ENCODE peak calls at places on chromosomes 5 and 9, in seven cellular contexts. One of them, this sample, is unnamed.

GRCh38 chr9:134800791-134801339 is 79.7 kb upstream of the FCN2 start:
- DNase-seq in upper lobe of right lung: no peak
- DNase-seq in right atrium auricular region: peak
- DNase-seq in psoas muscle: no peak
- DNase-seq in fibroblast of lung: no peak
- DNase-seq in right cardiac atrium: peak
- DNase-seq in HepG2: no peak
- DNase-seq in this sample: no peak

GRCh38 chr5:74483001-74483400 is 157.5 kb downstream of the ENC1 start:
- DNase-seq in HepG2: no peak
- DNase-seq in psoas muscle: no peak
- DNase-seq in right atrium auricular region: no peak
- DNase-seq in upper lobe of right lung: no peak
- DNase-seq in fibroblast of lung: no peak
- DNase-seq in right cardiac atrium: no peak
- DNase-seq in this sample: no peak

GRCh38 chr9:82797539-82797938 is 265.4 kb downstream of the RASEF start:
- DNase-seq in right cardiac atrium: peak
- DNase-seq in right atrium auricular region: peak
- DNase-seq in psoas muscle: no peak
- DNase-seq in HepG2: no peak
- DNase-seq in upper lobe of right lung: no peak
- DNase-seq in fibroblast of lung: no peak
- DNase-seq in this sample: no peak

GRCh38 chr9:74407166-74407565 is 90.0 kb upstream of the RORB start:
- DNase-seq in fibroblast of lung: no peak
- DNase-seq in upper lobe of right lung: no peak
- DNase-seq in right atrium auricular region: no peak
- DNase-seq in HepG2: no peak
- DNase-seq in psoas muscle: no peak
- DNase-seq in right cardiac atrium: no peak
- DNase-seq in this sample: no peak

GRCh38 chr5:77292026-77292757 is 81.7 kb downstream of the PDE8B start:
- DNase-seq in HepG2: no peak
- DNase-seq in right atrium auricular region: no peak
- DNase-seq in fibroblast of lung: peak
- DNase-seq in right cardiac atrium: no peak
- DNase-seq in upper lobe of right lung: no peak
- DNase-seq in psoas muscle: no peak
- DNase-seq in this sample: no peak

GRCh38 chr5:136686192-136686872 is 321.0 kb upstream of the TRPC7 start:
- DNase-seq in right atrium auricular region: no peak
- DNase-seq in right cardiac atrium: no peak
- DNase-seq in fibroblast of lung: peak
- DNase-seq in upper lobe of right lung: no peak
- DNase-seq in psoas muscle: no peak
- DNase-seq in HepG2: peak
- DNase-seq in this sample: no peak

GRCh38 chr9:122219856-122220672 is 8.7 kb downstream of the LHX6 start:
- DNase-seq in fibroblast of lung: no peak
- DNase-seq in HepG2: no peak
- DNase-seq in psoas muscle: no peak
- DNase-seq in right atrium auricular region: no peak
- DNase-seq in upper lobe of right lung: no peak
- DNase-seq in right cardiac atrium: no peak
- DNase-seq in this sample: no peak

GRCh38 chr5:75753182-75753581 is 35.9 kb upstream of the POC5 start:
- DNase-seq in fibroblast of lung: no peak
- DNase-seq in right atrium auricular region: no peak
- DNase-seq in HepG2: no peak
- DNase-seq in right cardiac atrium: no peak
- DNase-seq in upper lobe of right lung: no peak
- DNase-seq in psoas muscle: no peak
- DNase-seq in this sample: no peak

GRCh38 chr5:74546796-74547195 is 93.7 kb downstream of the ENC1 start:
- DNase-seq in fibroblast of lung: peak
- DNase-seq in upper lobe of right lung: no peak
- DNase-seq in right atrium auricular region: no peak
- DNase-seq in HepG2: no peak
- DNase-seq in right cardiac atrium: no peak
- DNase-seq in psoas muscle: no peak
- DNase-seq in this sample: no peak

GRCh38 chr5:34977934-34978616 is 48.7 kb downstream of the DNAJC21 start:
- DNase-seq in fibroblast of lung: no peak
- DNase-seq in upper lobe of right lung: no peak
- DNase-seq in psoas muscle: no peak
- DNase-seq in HepG2: no peak
- DNase-seq in right cardiac atrium: no peak
- DNase-seq in right atrium auricular region: no peak
- DNase-seq in this sample: no peak

GRCh38 chr5:168706655-168707069 is 127.5 kb upstream of the PANK3 start:
- DNase-seq in HepG2: peak
- DNase-seq in right cardiac atrium: no peak
- DNase-seq in upper lobe of right lung: no peak
- DNase-seq in psoas muscle: no peak
- DNase-seq in right atrium auricular region: no peak
- DNase-seq in fibroblast of lung: peak
- DNase-seq in this sample: peak

GRCh38 chr5:132264546-132265335 is 7.2 kb downstream of the PDLIM4 start:
- DNase-seq in right atrium auricular region: peak
- DNase-seq in right cardiac atrium: no peak
- DNase-seq in HepG2: no peak
- DNase-seq in upper lobe of right lung: no peak
- DNase-seq in psoas muscle: no peak
- DNase-seq in fibroblast of lung: no peak
- DNase-seq in this sample: no peak

GRCh38 chr5:38938424-38938823 is 92.6 kb downstream of the OSMR start:
- DNase-seq in upper lobe of right lung: no peak
- DNase-seq in right cardiac atrium: no peak
- DNase-seq in psoas muscle: no peak
- DNase-seq in HepG2: no peak
- DNase-seq in fibroblast of lung: peak
- DNase-seq in right atrium auricular region: no peak
- DNase-seq in this sample: no peak

GRCh38 chr5:143583385-143583784 is 179.9 kb upstream of the NR3C1 start:
- DNase-seq in right cardiac atrium: no peak
- DNase-seq in fibroblast of lung: no peak
- DNase-seq in right atrium auricular region: no peak
- DNase-seq in psoas muscle: no peak
- DNase-seq in HepG2: no peak
- DNase-seq in upper lobe of right lung: no peak
- DNase-seq in this sample: no peak

GRCh38 chr9:33354651-33355211 is 47.6 kb downstream of the AQP7 start:
- DNase-seq in right atrium auricular region: no peak
- DNase-seq in right cardiac atrium: no peak
- DNase-seq in psoas muscle: no peak
- DNase-seq in fibroblast of lung: peak
- DNase-seq in HepG2: no peak
- DNase-seq in upper lobe of right lung: no peak
- DNase-seq in this sample: no peak

GRCh38 chr5:36300927-36301540 is 668 bp downstream of the RANBP3L start:
- DNase-seq in HepG2: no peak
- DNase-seq in fibroblast of lung: peak
- DNase-seq in psoas muscle: no peak
- DNase-seq in right cardiac atrium: no peak
- DNase-seq in right atrium auricular region: no peak
- DNase-seq in upper lobe of right lung: no peak
- DNase-seq in this sample: no peak

GRCh38 chr5:67493676-67494075 is 297.1 kb upstream of the CD180 start:
- DNase-seq in right cardiac atrium: peak
- DNase-seq in HepG2: peak
- DNase-seq in fibroblast of lung: peak
- DNase-seq in psoas muscle: peak
- DNase-seq in right atrium auricular region: no peak
- DNase-seq in upper lobe of right lung: no peak
- DNase-seq in this sample: peak

GRCh38 chr5:145408048-145408341 is 427.1 kb downstream of the PRELID2 start:
- DNase-seq in right atrium auricular region: no peak
- DNase-seq in upper lobe of right lung: no peak
- DNase-seq in fibroblast of lung: no peak
- DNase-seq in psoas muscle: no peak
- DNase-seq in HepG2: no peak
- DNase-seq in right cardiac atrium: no peak
- DNase-seq in this sample: no peak

GRCh38 chr9:99822596-99823391 is 1.1 kb downstream of the NR4A3 start:
- DNase-seq in right cardiac atrium: peak
- DNase-seq in psoas muscle: peak
- DNase-seq in right atrium auricular region: no peak
- DNase-seq in fibroblast of lung: peak
- DNase-seq in upper lobe of right lung: peak
- DNase-seq in HepG2: peak
- DNase-seq in this sample: peak

DNA sequence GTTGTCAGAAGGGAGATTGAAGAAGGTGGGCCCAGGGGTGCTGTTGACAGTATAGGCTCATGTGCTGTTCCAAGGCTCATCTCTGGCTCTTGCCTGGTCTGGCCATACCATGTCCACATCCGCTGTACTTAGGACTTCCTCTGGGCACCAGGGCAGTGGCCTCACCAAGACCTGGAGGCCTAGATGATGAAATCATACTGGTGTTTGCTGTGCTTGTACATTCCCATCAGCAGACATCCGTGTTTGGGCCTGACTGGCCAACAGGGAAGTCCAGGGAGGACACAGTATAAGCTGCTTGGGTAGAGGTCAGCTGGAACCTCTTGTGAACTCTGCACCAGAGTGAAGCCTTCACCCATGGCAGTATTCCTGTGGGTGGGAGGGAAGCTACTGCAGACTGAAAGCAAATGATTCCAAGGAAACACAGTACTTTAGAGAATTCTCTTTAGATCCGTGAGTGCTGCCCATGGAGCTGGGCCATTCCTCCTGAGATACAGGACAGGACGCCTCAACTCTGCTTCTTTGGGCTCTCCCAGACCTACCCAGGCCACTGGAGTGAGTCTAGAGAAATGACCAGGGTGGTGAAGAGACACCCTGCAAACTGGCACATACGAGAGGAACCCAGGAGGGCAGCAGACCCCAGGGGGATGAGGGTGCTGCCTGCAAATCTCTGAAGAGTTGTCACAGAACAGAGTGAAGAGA is 22.5 kb downstream of the POLR1E start:
- DNase-seq in right atrium auricular region: no peak
- DNase-seq in fibroblast of lung: no peak
- DNase-seq in upper lobe of right lung: peak
- DNase-seq in right cardiac atrium: no peak
- DNase-seq in HepG2: peak
- DNase-seq in psoas muscle: no peak
- DNase-seq in this sample: no peak
- H3K27ac ChIP-seq in right atrium auricular region: no peak
- H3K27ac ChIP-seq in fibroblast of lung: no peak
- H3K27ac ChIP-seq in upper lobe of right lung: no peak
- H3K27ac ChIP-seq in right cardiac atrium: no peak
- H3K27ac ChIP-seq in HepG2: peak
- H3K27ac ChIP-seq in psoas muscle: no peak
- H3K27ac ChIP-seq in this sample: no peak

GRCh38 chr9:94140418-94140780 is 56.1 kb downstream of the PTPDC1 start:
- DNase-seq in right atrium auricular region: no peak
- DNase-seq in fibroblast of lung: no peak
- DNase-seq in HepG2: no peak
- DNase-seq in psoas muscle: no peak
- DNase-seq in right cardiac atrium: no peak
- DNase-seq in upper lobe of right lung: no peak
- DNase-seq in this sample: no peak
- H3K27ac ChIP-seq in right atrium auricular region: peak
- H3K27ac ChIP-seq in fibroblast of lung: peak
- H3K27ac ChIP-seq in HepG2: no peak
- H3K27ac ChIP-seq in psoas muscle: peak
- H3K27ac ChIP-seq in right cardiac atrium: peak
- H3K27ac ChIP-seq in upper lobe of right lung: peak
- H3K27ac ChIP-seq in this sample: peak

GRCh38 chr9:114080195-114080772 is 2.2 kb upstream of the AMBP start:
- DNase-seq in right atrium auricular region: no peak
- DNase-seq in upper lobe of right lung: no peak
- DNase-seq in HepG2: no peak
- DNase-seq in psoas muscle: no peak
- DNase-seq in fibroblast of lung: no peak
- DNase-seq in right cardiac atrium: no peak
- DNase-seq in this sample: no peak
- H3K27ac ChIP-seq in right atrium auricular region: no peak
- H3K27ac ChIP-seq in upper lobe of right lung: peak
- H3K27ac ChIP-seq in HepG2: peak
- H3K27ac ChIP-seq in psoas muscle: no peak
- H3K27ac ChIP-seq in fibroblast of lung: no peak
- H3K27ac ChIP-seq in right cardiac atrium: no peak
- H3K27ac ChIP-seq in this sample: no peak

GRCh38 chr5:179908528-179908927 is 831 bp upstream of the TBC1D9B start:
- DNase-seq in HepG2: peak
- DNase-seq in right atrium auricular region: no peak
- DNase-seq in right cardiac atrium: no peak
- DNase-seq in fibroblast of lung: no peak
- DNase-seq in upper lobe of right lung: no peak
- DNase-seq in psoas muscle: peak
- DNase-seq in this sample: no peak

GRCh38 chr5:179906294-179906794 is 1.4 kb downstream of the TBC1D9B start:
- DNase-seq in fibroblast of lung: no peak
- DNase-seq in psoas muscle: no peak
- DNase-seq in upper lobe of right lung: no peak
- DNase-seq in right atrium auricular region: no peak
- DNase-seq in right cardiac atrium: no peak
- DNase-seq in HepG2: no peak
- DNase-seq in this sample: no peak

GRCh38 chr5:179905144-179905526 is 2.6 kb downstream of the TBC1D9B start:
- DNase-seq in right cardiac atrium: no peak
- DNase-seq in psoas muscle: no peak
- DNase-seq in HepG2: no peak
- DNase-seq in upper lobe of right lung: no peak
- DNase-seq in fibroblast of lung: no peak
- DNase-seq in right atrium auricular region: no peak
- DNase-seq in this sample: no peak

GRCh38 chr5:179907570-179908324 is at the start of gene TBC1D9B:
- DNase-seq in right cardiac atrium: peak
- DNase-seq in HepG2: peak
- DNase-seq in upper lobe of right lung: peak
- DNase-seq in right atrium auricular region: peak
- DNase-seq in fibroblast of lung: peak
- DNase-seq in psoas muscle: peak
- DNase-seq in this sample: peak

DNA sequence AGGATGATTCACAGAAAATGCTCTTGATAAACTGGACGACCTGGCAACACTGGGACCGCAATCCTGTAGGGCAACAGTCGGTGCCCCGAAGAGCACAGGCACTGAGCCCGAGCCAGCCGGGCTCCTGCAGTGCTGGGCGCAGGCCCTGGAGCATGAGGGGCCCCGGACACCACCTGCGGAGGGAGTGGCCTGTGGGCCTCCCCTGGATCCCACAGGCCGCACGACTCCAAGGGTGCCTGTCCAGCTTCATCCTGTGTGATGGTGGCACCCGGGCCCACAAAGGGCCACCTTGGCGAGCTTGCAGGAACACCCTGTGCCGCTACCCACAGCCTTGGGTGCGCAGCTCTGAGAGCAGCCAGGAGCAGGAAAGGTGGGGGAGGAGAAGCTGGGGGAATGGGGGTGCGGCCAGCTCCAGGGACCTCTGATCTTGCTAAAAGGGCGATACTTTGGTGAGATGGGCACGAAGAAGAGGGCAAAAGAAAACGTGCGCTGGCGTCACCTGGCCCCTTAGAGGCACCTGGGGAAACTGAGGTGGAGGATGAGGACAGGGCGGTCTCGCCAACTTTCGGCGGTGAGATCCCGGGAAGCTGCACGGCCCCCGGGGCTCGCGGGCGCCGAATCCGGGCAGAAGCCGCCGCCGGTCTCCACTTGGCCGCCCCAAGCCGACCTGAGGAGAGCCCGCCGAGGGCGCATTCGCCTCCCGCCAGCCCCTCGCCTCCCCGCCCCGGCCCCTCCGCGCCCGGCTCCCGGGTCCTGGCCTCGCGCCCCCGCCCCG is 715 bp downstream of the TBC1D9B start:
- DNase-seq in HepG2: no peak
- DNase-seq in psoas muscle: peak
- DNase-seq in upper lobe of right lung: no peak
- DNase-seq in right atrium auricular region: no peak
- DNase-seq in right cardiac atrium: peak
- DNase-seq in fibroblast of lung: peak
- DNase-seq in this sample: peak
- H3K27ac ChIP-seq in HepG2: peak
- H3K27ac ChIP-seq in psoas muscle: peak
- H3K27ac ChIP-seq in upper lobe of right lung: peak
- H3K27ac ChIP-seq in right atrium auricular region: peak
- H3K27ac ChIP-seq in right cardiac atrium: no peak
- H3K27ac ChIP-seq in fibroblast of lung: peak
- H3K27ac ChIP-seq in this sample: no peak